ENCODE peak calls at places on chromosomes 3 and 15, in ten cellular contexts. J is ovary, O is uterus, I is transverse colon, C is prostate gland, Z is spleen, X is sigmoid colon, Q is adrenal gland, M is esophagus squamous epithelium, T is body of pancreas. N is an unnamed sample. For H3K27me3 and H3K36me3, the result is how much of the 10 kb centered on the place peaks cover.

GRCh38 chr3:37179144-37179967 is 5.0 kb upstream of the LRRFIP2 start:
- DNase-seq in J (no peak), O (no peak), I (no peak), C (no peak), Z (no peak), X (no peak), Q (no peak), M (no peak), T (no peak), N (no peak)

GRCh38 chr3:9779197-9779596 is 9.4 kb upstream of the CAMK1 start:
- DNase-seq in J (no peak), O (no peak), I (no peak), C (no peak), Z (peak), X (no peak), Q (no peak), M (no peak), T (no peak), N (no peak)

GRCh38 chr15:59315914-59316428 is 56.7 kb downstream of the MYO1E start:
- DNase-seq in J (no peak), O (no peak), I (no peak), C (peak), Z (no peak), X (no peak), Q (no peak), M (no peak), T (no peak), N (no peak)

GRCh38 chr3:188853896-188854295 is 317.9 kb upstream of the TPRG1 start:
- DNase-seq in J (no peak), O (no peak), I (no peak), C (no peak), Z (no peak), X (no peak), Q (no peak), M (no peak), T (no peak), N (no peak)

GRCh38 chr3:128050597-128050996 is 1.6 kb upstream of the SEC61A1 start:
- DNase-seq in J (no peak), O (peak), I (peak), C (no peak), Z (no peak), X (no peak), Q (peak), M (no peak), T (peak), N (no peak)

GRCh38 chr3:184506579-184506978 is 55.0 kb upstream of the EPHB3 start:
- DNase-seq in J (no peak), O (no peak), I (no peak), C (no peak), Z (no peak), X (no peak), Q (no peak), M (no peak), T (no peak), N (no peak)

GRCh38 chr3:178618197-178618596 is 82.0 kb downstream of the KCNMB2 start:
- DNase-seq in J (no peak), O (no peak), I (no peak), C (no peak), Z (no peak), X (no peak), Q (no peak), M (no peak), T (no peak), N (no peak)

GRCh38 chr3:168285506-168285905 is 189.8 kb upstream of the GOLIM4 start:
- DNase-seq in J (no peak), O (no peak), I (no peak), C (no peak), Z (no peak), X (no peak), Q (no peak), M (no peak), T (no peak), N (no peak)

GRCh38 chr3:175073209-175073905 is 214.2 kb downstream of the NAALADL2 start:
- DNase-seq in J (no peak), O (no peak), I (no peak), C (no peak), Z (no peak), X (no peak), Q (no peak), M (no peak), T (no peak), N (no peak)

GRCh38 chr3:72114773-72115172 is 329.8 kb upstream of the PROK2 start:
- DNase-seq in J (no peak), O (no peak), I (no peak), C (peak), Z (no peak), X (no peak), Q (no peak), M (no peak), T (no peak), N (no peak)

GRCh38 chr3:189573004-189573403 is 58.2 kb upstream of the TP63 start:
- DNase-seq in J (no peak), O (no peak), I (no peak), C (no peak), Z (no peak), X (no peak), Q (no peak), M (no peak), T (no peak), N (no peak)

GRCh38 chr3:24388611-24389010 is 106.0 kb downstream of the THRB start:
- DNase-seq in J (no peak), O (no peak), I (no peak), C (no peak), Z (no peak), X (no peak), Q (no peak), M (no peak), T (no peak), N (no peak)

GRCh38 chr15:25175033-25175788 is 220.4 kb downstream of the SNRPN start:
- DNase-seq in J (no peak), O (peak), I (no peak), C (no peak), Z (peak), X (no peak), Q (peak), M (no peak), T (no peak), N (no peak)

DNA sequence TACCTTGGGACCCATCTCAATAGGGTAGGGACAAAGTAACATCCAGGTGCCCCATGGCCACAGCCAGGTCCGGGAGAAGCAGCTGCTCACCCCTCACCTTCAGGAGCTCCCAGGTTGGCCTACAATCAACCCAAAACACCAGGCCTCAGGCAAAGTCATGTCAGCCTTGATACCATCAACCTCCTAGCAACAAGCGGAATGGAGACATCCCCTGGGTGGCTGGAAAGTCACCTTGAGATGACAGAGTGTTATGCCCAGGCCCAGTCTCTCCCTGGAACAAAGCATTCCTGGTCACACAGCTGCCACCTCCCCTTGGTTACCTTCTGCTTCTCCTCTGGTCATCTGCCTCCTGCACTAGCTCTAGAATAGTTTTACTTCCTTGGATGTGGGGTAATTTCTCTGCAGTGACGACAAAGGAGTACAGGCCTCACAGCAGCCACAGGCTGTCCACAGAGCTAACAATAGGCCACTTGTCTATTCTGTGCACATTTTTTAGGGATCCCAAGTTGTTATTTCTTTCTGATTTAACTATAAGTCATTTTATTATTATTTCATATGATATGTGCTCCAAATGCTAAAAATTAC is 114.9 kb downstream of the RFTN1 start:
- DNase-seq in J (no peak), O (no peak), I (no peak), C (no peak), Z (no peak), X (no peak), Q (no peak), M (no peak), T (no peak), N (no peak)
- TF ChIP-seq POLR2A in J (no peak), O (no peak), I (no peak), C (no peak), Z (no peak), X (no peak), Q (no peak), M (no peak), T (no peak), N (no peak)

GRCh38 chr15:40248006-40248783 is 9.3 kb downstream of the PAK6 start:
- DNase-seq in J (no peak), O (no peak), I (no peak), C (no peak), Z (peak), X (peak), Q (no peak), M (no peak), T (no peak), N (no peak)
- H3K27me3 ChIP-seq in J (under half), O (under half), I (under half), C (under half), Z (under half), X (under half), Q (under half), M (under half), T (under half), N (under half)

GRCh38 chr3:150589759-150590158 is 13.4 kb upstream of the SELENOT start:
- DNase-seq in J (no peak), O (no peak), I (no peak), C (no peak), Z (no peak), X (no peak), Q (no peak), M (no peak), T (no peak), N (no peak)
- H3K36me3 ChIP-seq in J (under half), O (under half), I (under half), C (under half), Z (under half), X (under half), Q (under half), M (under half), T (under half), N (under half)

GRCh38 chr15:92882697-92883642 is 17.2 kb upstream of the CHD2 start:
- DNase-seq in J (peak), O (no peak), I (no peak), C (no peak), Z (peak), X (no peak), Q (peak), M (peak), T (peak), N (peak)
- TF ChIP-seq POLR2A in J (peak), O (peak), I (peak), C (peak), Z (peak), X (peak), Q (peak), M (peak), T (peak), N (peak)

DNA sequence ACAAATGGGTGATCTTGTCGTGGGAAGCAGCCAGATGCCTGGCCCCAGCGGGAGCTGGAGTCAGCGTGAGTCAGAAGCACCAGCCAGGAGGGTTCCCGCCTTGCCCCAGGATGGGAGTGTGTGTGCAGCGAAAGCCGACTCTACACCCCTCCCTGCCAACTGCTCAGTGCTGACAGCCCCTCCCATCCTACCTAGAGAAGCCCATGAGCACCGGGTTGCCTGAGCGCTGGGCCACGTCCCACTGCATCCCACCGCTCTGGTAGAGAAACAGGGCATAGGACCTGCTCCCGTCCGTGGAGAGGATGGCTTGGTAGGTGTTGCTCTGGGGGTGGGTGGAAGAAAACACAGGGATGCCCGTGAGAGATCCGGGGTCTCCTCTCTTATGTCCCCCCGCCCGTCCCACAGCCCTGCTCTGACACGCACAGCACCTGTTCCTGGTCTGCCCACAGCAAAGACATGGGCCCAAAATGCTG is 42.9 kb downstream of the MUC4 start:
- DNase-seq in J (no peak), O (no peak), I (no peak), C (no peak), Z (no peak), X (no peak), Q (no peak), M (no peak), T (no peak), N (no peak)
- H3K27me3 ChIP-seq in J (under half), O (under half), I (under half), C (under half), Z (under half), X (under half), Q (under half), M (under half), T (under half), N (under half)

DNA sequence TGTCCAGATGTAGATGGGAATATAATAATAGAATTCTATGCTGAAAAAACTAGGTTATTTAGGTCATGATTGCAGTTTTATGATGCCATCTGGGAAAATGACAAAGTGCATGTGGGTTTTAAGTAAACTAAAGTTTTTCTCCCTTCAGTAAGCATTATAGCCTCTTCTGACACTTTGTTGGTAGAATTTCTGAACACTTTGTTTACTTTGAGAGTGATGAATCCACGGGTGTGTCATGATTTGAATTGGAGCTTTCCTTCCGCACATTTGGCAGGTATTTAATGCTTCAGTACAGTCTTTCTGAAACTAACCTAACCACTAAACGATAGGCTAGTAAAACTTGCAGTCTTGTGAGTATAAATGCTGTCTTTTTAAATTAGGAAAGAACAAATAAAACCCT is 7.1 kb downstream of the FILIP1L start:
- DNase-seq in J (no peak), O (no peak), I (no peak), C (no peak), Z (no peak), X (no peak), Q (no peak), M (no peak), T (no peak), N (no peak)
- H3K36me3 ChIP-seq in J (under half), O (under half), I (under half), C (under half), Z (under half), X (under half), Q (under half), M (under half), T (under half), N (under half)

N was measured in heart left ventricle.